ENCODE peak calls at places on chromosome 14, in nine cellular contexts. One of them, this sample, is unnamed.
A peak's percentile ranks its signal among the peaks of the same experiment; 100 is the strongest.

GRCh38 chr14:34078117-34078743 is 127.4 kb upstream of the EGLN3 start:
- DNase-seq in CD4-positive, CD25-positive, alpha-beta regulatory T cell: no peak
- DNase-seq in mesendoderm: peak; percentile 89
- DNase-seq in uterus: no peak
- DNase-seq in heart right ventricle: no peak
- DNase-seq in small intestine: no peak
- DNase-seq in body of pancreas: no peak
- DNase-seq in IMR-90: no peak
- DNase-seq in neuronal stem cell: no peak
- DNase-seq in this sample: no peak

GRCh38 chr14:56153271-56153670 is 35.1 kb downstream of the PELI2 start:
- DNase-seq in CD4-positive, CD25-positive, alpha-beta regulatory T cell: no peak
- DNase-seq in mesendoderm: no peak
- DNase-seq in uterus: no peak
- DNase-seq in heart right ventricle: no peak
- DNase-seq in small intestine: no peak
- DNase-seq in body of pancreas: no peak
- DNase-seq in IMR-90: peak; percentile 32
- DNase-seq in neuronal stem cell: no peak
- DNase-seq in this sample: no peak

GRCh38 chr14:61750708-61751474 is 11.3 kb upstream of the SNAPC1 start:
- DNase-seq in CD4-positive, CD25-positive, alpha-beta regulatory T cell: peak; percentile 78
- DNase-seq in mesendoderm: peak; percentile 90
- DNase-seq in uterus: peak; percentile 73
- DNase-seq in heart right ventricle: peak; percentile 90
- DNase-seq in small intestine: peak; percentile 91
- DNase-seq in body of pancreas: peak; percentile 86
- DNase-seq in IMR-90: peak; percentile 59
- DNase-seq in neuronal stem cell: peak; percentile 57
- DNase-seq in this sample: peak; percentile 96

GRCh38 chr14:20415723-20416622 is 2.7 kb upstream of the TEP1 start:
- DNase-seq in CD4-positive, CD25-positive, alpha-beta regulatory T cell: peak; percentile 75
- DNase-seq in mesendoderm: peak; percentile 77
- DNase-seq in uterus: peak; percentile 22
- DNase-seq in heart right ventricle: no peak
- DNase-seq in small intestine: peak; percentile 93
- DNase-seq in body of pancreas: no peak
- DNase-seq in IMR-90: peak; percentile 61
- DNase-seq in neuronal stem cell: no peak
- DNase-seq in this sample: no peak

GRCh38 chr14:91140672-91141071 is 26.8 kb downstream of the DGLUCY start:
- DNase-seq in CD4-positive, CD25-positive, alpha-beta regulatory T cell: no peak
- DNase-seq in mesendoderm: peak; percentile 88
- DNase-seq in uterus: no peak
- DNase-seq in heart right ventricle: no peak
- DNase-seq in small intestine: peak; percentile 66
- DNase-seq in body of pancreas: no peak
- DNase-seq in IMR-90: no peak
- DNase-seq in neuronal stem cell: peak; percentile 15
- DNase-seq in this sample: no peak

GRCh38 chr14:32635103-32635719 is 303.5 kb upstream of the NPAS3 start:
- DNase-seq in CD4-positive, CD25-positive, alpha-beta regulatory T cell: no peak
- DNase-seq in mesendoderm: peak; percentile 4
- DNase-seq in uterus: no peak
- DNase-seq in heart right ventricle: no peak
- DNase-seq in small intestine: peak; percentile 11
- DNase-seq in body of pancreas: no peak
- DNase-seq in IMR-90: peak; percentile 57
- DNase-seq in neuronal stem cell: no peak
- DNase-seq in this sample: no peak

GRCh38 chr14:79369359-79370332 is 841.7 kb downstream of the DIO2 start:
- DNase-seq in CD4-positive, CD25-positive, alpha-beta regulatory T cell: no peak
- DNase-seq in mesendoderm: no peak
- DNase-seq in uterus: peak; percentile 79
- DNase-seq in heart right ventricle: no peak
- DNase-seq in small intestine: no peak
- DNase-seq in body of pancreas: peak; percentile 12
- DNase-seq in IMR-90: peak; percentile 99
- DNase-seq in neuronal stem cell: no peak
- DNase-seq in this sample: no peak

GRCh38 chr14:22549981-22550670 is 38.9 kb downstream of the DAD1 start:
- DNase-seq in CD4-positive, CD25-positive, alpha-beta regulatory T cell: peak; percentile 90
- DNase-seq in mesendoderm: no peak
- DNase-seq in uterus: no peak
- DNase-seq in heart right ventricle: no peak
- DNase-seq in small intestine: no peak
- DNase-seq in body of pancreas: no peak
- DNase-seq in IMR-90: peak; percentile 63
- DNase-seq in neuronal stem cell: no peak
- DNase-seq in this sample: no peak

GRCh38 chr14:44959538-44959937 is 2.2 kb downstream of the KLHL28 start:
- DNase-seq in CD4-positive, CD25-positive, alpha-beta regulatory T cell: no peak
- DNase-seq in mesendoderm: no peak
- DNase-seq in uterus: no peak
- DNase-seq in heart right ventricle: no peak
- DNase-seq in small intestine: no peak
- DNase-seq in body of pancreas: no peak
- DNase-seq in IMR-90: no peak
- DNase-seq in neuronal stem cell: no peak
- DNase-seq in this sample: no peak

GRCh38 chr14:87998414-87998813 is 5.4 kb upstream of the GALC start:
- DNase-seq in CD4-positive, CD25-positive, alpha-beta regulatory T cell: no peak
- DNase-seq in mesendoderm: peak; percentile 6
- DNase-seq in uterus: no peak
- DNase-seq in heart right ventricle: no peak
- DNase-seq in small intestine: no peak
- DNase-seq in body of pancreas: no peak
- DNase-seq in IMR-90: no peak
- DNase-seq in neuronal stem cell: no peak
- DNase-seq in this sample: no peak

GRCh38 chr14:20679907-20680306 is 4.5 kb upstream of the RNASE4 start:
- DNase-seq in CD4-positive, CD25-positive, alpha-beta regulatory T cell: no peak
- DNase-seq in mesendoderm: peak; percentile 47
- DNase-seq in uterus: no peak
- DNase-seq in heart right ventricle: peak; percentile 34
- DNase-seq in small intestine: peak; percentile 48
- DNase-seq in body of pancreas: peak; percentile 48
- DNase-seq in IMR-90: peak; percentile 37
- DNase-seq in neuronal stem cell: no peak
- DNase-seq in this sample: peak; percentile 72

GRCh38 chr14:55373784-55374725 is 37.6 kb downstream of the ATG14 start:
- DNase-seq in CD4-positive, CD25-positive, alpha-beta regulatory T cell: peak; percentile 57
- DNase-seq in mesendoderm: peak; percentile 48
- DNase-seq in uterus: no peak
- DNase-seq in heart right ventricle: no peak
- DNase-seq in small intestine: peak; percentile 26
- DNase-seq in body of pancreas: no peak
- DNase-seq in IMR-90: peak; percentile 77
- DNase-seq in neuronal stem cell: no peak
- DNase-seq in this sample: no peak

GRCh38 chr14:68386446-68386845 is 406.4 kb downstream of the ZFP36L1 start:
- DNase-seq in CD4-positive, CD25-positive, alpha-beta regulatory T cell: no peak
- DNase-seq in mesendoderm: peak; percentile 70
- DNase-seq in uterus: no peak
- DNase-seq in heart right ventricle: no peak
- DNase-seq in small intestine: no peak
- DNase-seq in body of pancreas: no peak
- DNase-seq in IMR-90: no peak
- DNase-seq in neuronal stem cell: no peak
- DNase-seq in this sample: no peak

GRCh38 chr14:31880935-31881334 is 196.2 kb upstream of the ARHGAP5 start:
- DNase-seq in CD4-positive, CD25-positive, alpha-beta regulatory T cell: no peak
- DNase-seq in mesendoderm: peak; percentile 73
- DNase-seq in uterus: no peak
- DNase-seq in heart right ventricle: no peak
- DNase-seq in small intestine: peak; percentile 29
- DNase-seq in body of pancreas: no peak
- DNase-seq in IMR-90: peak; percentile 90
- DNase-seq in neuronal stem cell: no peak
- DNase-seq in this sample: no peak

GRCh38 chr14:24437736-24438067 is 4.9 kb downstream of the SDR39U1 start:
- DNase-seq in CD4-positive, CD25-positive, alpha-beta regulatory T cell: no peak
- DNase-seq in mesendoderm: no peak
- DNase-seq in uterus: no peak
- DNase-seq in heart right ventricle: no peak
- DNase-seq in small intestine: no peak
- DNase-seq in body of pancreas: no peak
- DNase-seq in IMR-90: no peak
- DNase-seq in neuronal stem cell: no peak
- DNase-seq in this sample: no peak
- H3K4me3 ChIP-seq in CD4-positive, CD25-positive, alpha-beta regulatory T cell: peak overlapping the region; percentile 8
- H3K4me3 ChIP-seq in mesendoderm: no peak overlapping the region
- H3K4me3 ChIP-seq in uterus: no peak overlapping the region
- H3K4me3 ChIP-seq in heart right ventricle: no peak overlapping the region
- H3K4me3 ChIP-seq in small intestine: no peak overlapping the region
- H3K4me3 ChIP-seq in body of pancreas: no peak overlapping the region
- H3K4me3 ChIP-seq in IMR-90: no peak overlapping the region
- H3K4me3 ChIP-seq in neuronal stem cell: no peak overlapping the region
- H3K4me3 ChIP-seq in this sample: no peak overlapping the region

DNA sequence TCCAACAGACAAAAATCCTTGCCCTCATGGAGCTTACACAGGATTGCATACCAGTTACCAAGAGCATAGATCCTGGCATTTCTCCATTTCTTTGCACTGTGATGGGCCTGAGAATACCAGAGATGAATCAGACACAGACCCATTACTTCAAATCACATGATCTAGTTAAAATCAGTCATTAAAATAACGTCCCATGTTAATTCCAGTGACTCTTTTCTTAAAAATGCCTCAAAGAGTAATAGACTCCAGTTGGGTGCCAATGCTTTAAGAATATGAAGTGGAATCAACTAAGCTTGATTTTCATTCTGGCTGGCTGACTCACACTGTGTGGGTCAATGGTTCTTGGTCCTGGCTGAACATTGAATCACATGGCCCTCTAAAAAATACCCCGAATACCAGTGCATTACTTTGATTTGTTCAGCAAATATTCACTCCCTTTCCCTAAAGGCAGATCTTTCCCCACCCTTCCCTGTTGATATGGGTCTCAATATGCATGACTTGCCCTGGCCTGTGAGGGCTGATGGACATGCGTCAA is 11.0 kb downstream of the ASB2 start:
- DNase-seq in CD4-positive, CD25-positive, alpha-beta regulatory T cell: no peak
- DNase-seq in mesendoderm: no peak
- DNase-seq in uterus: no peak
- DNase-seq in heart right ventricle: no peak
- DNase-seq in small intestine: no peak
- DNase-seq in body of pancreas: no peak
- DNase-seq in IMR-90: peak; percentile 96
- DNase-seq in neuronal stem cell: no peak
- DNase-seq in this sample: no peak
- H3K4me1 ChIP-seq in CD4-positive, CD25-positive, alpha-beta regulatory T cell: peaks cover 44% of the 10 kb centered on the region
- H3K4me1 ChIP-seq in mesendoderm: no peaks in the 10 kb centered on the region
- H3K4me1 ChIP-seq in uterus: no peaks in the 10 kb centered on the region
- H3K4me1 ChIP-seq in heart right ventricle: peaks cover 79% of the 10 kb centered on the region
- H3K4me1 ChIP-seq in small intestine: no peaks in the 10 kb centered on the region
- H3K4me1 ChIP-seq in body of pancreas: no peaks in the 10 kb centered on the region
- H3K4me1 ChIP-seq in IMR-90: peaks cover 19% of the 10 kb centered on the region
- H3K4me1 ChIP-seq in neuronal stem cell: no peaks in the 10 kb centered on the region
- H3K4me1 ChIP-seq in this sample: peaks cover 11% of the 10 kb centered on the region

GRCh38 chr14:36443374-36443773 is 76.7 kb downstream of the NKX2-1 start:
- DNase-seq in CD4-positive, CD25-positive, alpha-beta regulatory T cell: no peak
- DNase-seq in mesendoderm: no peak
- DNase-seq in uterus: no peak
- DNase-seq in heart right ventricle: no peak
- DNase-seq in small intestine: no peak
- DNase-seq in body of pancreas: no peak
- DNase-seq in IMR-90: no peak
- DNase-seq in neuronal stem cell: peak; percentile 58
- DNase-seq in this sample: no peak

GRCh38 chr14:36441283-36441682 is 78.7 kb downstream of the NKX2-1 start:
- DNase-seq in CD4-positive, CD25-positive, alpha-beta regulatory T cell: no peak
- DNase-seq in mesendoderm: no peak
- DNase-seq in uterus: no peak
- DNase-seq in heart right ventricle: no peak
- DNase-seq in small intestine: no peak
- DNase-seq in body of pancreas: no peak
- DNase-seq in IMR-90: no peak
- DNase-seq in neuronal stem cell: no peak
- DNase-seq in this sample: no peak

GRCh38 chr14:36442824-36443241 is 77.2 kb downstream of the NKX2-1 start:
- DNase-seq in CD4-positive, CD25-positive, alpha-beta regulatory T cell: no peak
- DNase-seq in mesendoderm: peak; percentile 30
- DNase-seq in uterus: no peak
- DNase-seq in heart right ventricle: no peak
- DNase-seq in small intestine: no peak
- DNase-seq in body of pancreas: no peak
- DNase-seq in IMR-90: no peak
- DNase-seq in neuronal stem cell: peak; percentile 93
- DNase-seq in this sample: no peak

DNA sequence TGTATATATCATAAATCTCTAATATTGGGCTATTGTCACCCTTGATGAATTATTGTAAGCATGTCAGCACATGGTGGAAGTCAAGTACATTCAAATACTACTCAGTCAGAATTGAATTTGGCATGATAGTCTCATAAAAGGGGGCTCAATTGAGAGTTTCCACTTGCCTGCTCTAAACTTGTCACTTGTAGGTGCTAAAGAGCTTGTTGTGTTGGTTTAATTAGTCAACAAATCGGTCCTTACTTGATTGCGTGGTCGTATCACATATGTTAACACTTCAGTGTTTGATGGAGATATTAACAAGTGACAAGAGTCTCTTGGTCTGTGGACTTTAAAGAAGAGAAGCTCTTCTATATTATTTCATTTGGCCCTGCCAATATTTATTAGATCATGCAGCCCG is 81.1 kb downstream of the NKX2-1 start:
- DNase-seq in CD4-positive, CD25-positive, alpha-beta regulatory T cell: no peak
- DNase-seq in mesendoderm: no peak
- DNase-seq in uterus: no peak
- DNase-seq in heart right ventricle: no peak
- DNase-seq in small intestine: no peak
- DNase-seq in body of pancreas: no peak
- DNase-seq in IMR-90: no peak
- DNase-seq in neuronal stem cell: no peak
- DNase-seq in this sample: no peak
- H3K27me3 ChIP-seq in CD4-positive, CD25-positive, alpha-beta regulatory T cell: peaks cover 2% of the 10 kb centered on the region
- H3K27me3 ChIP-seq in mesendoderm: no peaks in the 10 kb centered on the region
- H3K27me3 ChIP-seq in uterus: no peaks in the 10 kb centered on the region
- H3K27me3 ChIP-seq in heart right ventricle: peaks cover 47% of the 10 kb centered on the region
- H3K27me3 ChIP-seq in small intestine: no peaks in the 10 kb centered on the region
- H3K27me3 ChIP-seq in body of pancreas: no peaks in the 10 kb centered on the region
- H3K27me3 ChIP-seq in IMR-90: peaks cover 5% of the 10 kb centered on the region
- H3K27me3 ChIP-seq in neuronal stem cell: peaks cover 4% of the 10 kb centered on the region
- H3K27me3 ChIP-seq in this sample: peaks cover 2% of the 10 kb centered on the region

DNA sequence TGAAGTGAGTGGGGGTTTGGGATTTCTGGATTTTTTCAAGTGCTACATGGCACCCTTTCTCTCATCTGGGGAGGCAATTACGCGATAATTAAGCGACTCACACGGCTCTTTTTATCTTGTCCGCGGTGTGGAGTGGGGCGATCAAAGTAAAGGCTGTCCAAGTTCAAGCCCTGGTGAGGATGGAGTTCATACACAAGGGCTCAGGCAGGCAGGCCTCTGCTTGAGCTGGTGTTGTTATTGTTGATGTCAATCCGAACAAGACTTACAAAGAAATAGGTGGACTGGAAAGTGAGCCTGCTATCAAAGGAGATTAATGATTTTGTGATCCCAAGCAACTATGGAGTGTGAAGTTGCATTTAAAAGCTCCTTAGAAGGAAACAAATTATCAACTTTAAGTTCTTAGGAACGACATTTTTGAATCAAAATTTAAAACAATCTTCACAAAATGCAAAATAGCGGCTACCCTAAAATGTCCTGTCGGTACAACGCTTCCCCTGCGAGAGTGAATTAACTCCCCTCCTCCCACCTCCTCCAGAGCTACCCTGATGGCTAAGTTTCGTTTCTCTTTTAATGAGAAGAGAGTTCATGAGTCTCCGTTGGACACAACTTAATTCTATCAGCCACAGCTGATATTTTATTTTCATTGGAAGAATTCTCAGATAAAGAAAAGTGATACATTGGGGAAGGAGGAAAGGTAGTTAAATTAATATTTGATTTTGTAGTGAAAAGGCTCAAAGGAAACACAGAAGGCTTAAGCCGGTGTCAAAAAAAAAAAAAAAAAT is 5.9 kb downstream of the FOXA1 start:
- DNase-seq in CD4-positive, CD25-positive, alpha-beta regulatory T cell: no peak
- DNase-seq in mesendoderm: peak; percentile 65
- DNase-seq in uterus: no peak
- DNase-seq in heart right ventricle: no peak
- DNase-seq in small intestine: peak; percentile 60
- DNase-seq in body of pancreas: no peak
- DNase-seq in IMR-90: no peak
- DNase-seq in neuronal stem cell: no peak
- DNase-seq in this sample: no peak
- H3K4me3 ChIP-seq in CD4-positive, CD25-positive, alpha-beta regulatory T cell: no peak overlapping the region
- H3K4me3 ChIP-seq in mesendoderm: no peak overlapping the region
- H3K4me3 ChIP-seq in uterus: no peak overlapping the region
- H3K4me3 ChIP-seq in heart right ventricle: no peak overlapping the region
- H3K4me3 ChIP-seq in small intestine: no peak overlapping the region
- H3K4me3 ChIP-seq in body of pancreas: no peak overlapping the region
- H3K4me3 ChIP-seq in IMR-90: no peak overlapping the region
- H3K4me3 ChIP-seq in neuronal stem cell: no peak overlapping the region
- H3K4me3 ChIP-seq in this sample: no peak overlapping the region